ENCODE peak calls at places on chromosomes 5 and 9, in ten cellular contexts. T, L, G, E, W, H, D, O, U and Z are unnamed samples.

GRCh38 chr5:61744690-61745619 is 412.9 kb downstream of the ZSWIM6 start:
- DNase-seq in W (no peak), U (no peak), E (no peak), L (no peak), H (no peak), O (no peak), G (no peak), D (no peak), T (no peak), Z (no peak)

GRCh38 chr5:120789918-120790714 is 326.0 kb downstream of the PRR16 start:
- DNase-seq in D (peak), T (no peak), O (no peak), L (no peak), W (no peak), E (no peak), G (no peak), H (no peak), U (no peak), Z (no peak)

GRCh38 chr9:136058152-136058483 is 37.0 kb downstream of the NACC2 start:
- DNase-seq in E (no peak), D (no peak), O (no peak), T (no peak), G (no peak), U (no peak), L (no peak), W (no peak), H (no peak), Z (no peak)

GRCh38 chr5:157502143-157502647 is 42.2 kb downstream of the NIPAL4 start:
- DNase-seq in E (no peak), T (no peak), H (no peak), D (no peak), L (no peak), O (peak), G (no peak), W (no peak), U (no peak), Z (no peak)

GRCh38 chr5:141875795-141876627 is 2.2 kb downstream of the PCDH1 start:
- DNase-seq in G (peak), O (no peak), W (no peak), E (no peak), H (no peak), U (no peak), L (no peak), T (peak), D (no peak), Z (no peak)

GRCh38 chr9:89746385-89747116 is 141.7 kb downstream of the GADD45G start:
- DNase-seq in D (peak), W (peak), L (no peak), E (peak), G (no peak), H (no peak), O (no peak), T (no peak), U (peak), Z (no peak)

GRCh38 chr9:86075132-86075807 is 24.1 kb downstream of the GOLM1 start:
- DNase-seq in G (no peak), D (no peak), E (no peak), W (no peak), L (no peak), U (no peak), T (no peak), H (no peak), O (no peak), Z (no peak)

GRCh38 chr9:87570000-87570834 is 72.5 kb downstream of the DAPK1 start:
- DNase-seq in D (no peak), T (no peak), U (no peak), W (no peak), O (peak), E (no peak), H (no peak), G (no peak), L (no peak), Z (no peak)

GRCh38 chr9:84331119-84331791 is 9.3 kb downstream of the SLC28A3 start:
- DNase-seq in E (no peak), D (peak), W (peak), U (peak), T (no peak), G (no peak), L (no peak), O (no peak), H (no peak), Z (no peak)

GRCh38 chr9:124621371-124622328 is 114.5 kb upstream of the NR5A1 start:
- DNase-seq in E (no peak), T (no peak), O (no peak), D (peak), U (peak), W (peak), G (no peak), H (no peak), L (no peak), Z (no peak)

GRCh38 chr5:176812269-176813259 is 2.2 kb downstream of the UNC5A start:
- DNase-seq in E (no peak), D (no peak), W (no peak), L (no peak), T (peak), U (peak), H (no peak), G (peak), O (peak), Z (no peak)

GRCh38 chr9:107890921-107891465 is 401.4 kb upstream of the KLF4 start:
- DNase-seq in H (no peak), T (no peak), L (no peak), U (peak), O (no peak), E (no peak), G (no peak), D (no peak), W (no peak), Z (no peak)

GRCh38 chr9:117552811-117553210 is 138.0 kb upstream of the ASTN2 start:
- DNase-seq in H (no peak), L (no peak), W (no peak), O (no peak), T (no peak), E (no peak), D (no peak), G (no peak), U (no peak), Z (no peak)

GRCh38 chr5:107290780-107291398 is 379.8 kb downstream of the EFNA5 start:
- DNase-seq in W (no peak), G (no peak), U (no peak), D (no peak), L (no peak), O (no peak), E (no peak), T (no peak), H (no peak), Z (no peak)

GRCh38 chr9:114263853-114264510 is 58.9 kb upstream of the ORM1 start:
- DNase-seq in D (no peak), T (peak), H (no peak), W (no peak), E (no peak), G (peak), U (no peak), L (no peak), O (no peak), Z (no peak)

GRCh38 chr9:4721736-4722135 is 19.3 kb downstream of the AK3 start:
- DNase-seq in H (no peak), T (no peak), O (no peak), L (no peak), D (no peak), G (no peak), E (no peak), U (no peak), W (no peak), Z (no peak)

GRCh38 chr5:125129151-125129806 is 382.8 kb upstream of the ZNF608 start:
- DNase-seq in E (no peak), L (no peak), O (no peak), G (no peak), H (no peak), D (no peak), T (no peak), W (peak), U (no peak), Z (no peak)

GRCh38 chr9:1005043-1005667 is 28.7 kb downstream of the DMRT3 start:
- DNase-seq in G (peak), D (peak), E (no peak), O (peak), L (no peak), T (no peak), U (peak), H (no peak), W (peak), Z (peak)

GRCh38 chr5:71836547-71837112 is 117.6 kb downstream of the CARTPT start:
- DNase-seq in D (no peak), G (no peak), O (no peak), L (no peak), E (no peak), H (no peak), U (peak), W (no peak), T (no peak), Z (no peak)

GRCh38 chr9:104232781-104233341 is 138.8 kb downstream of the SMC2 start:
- DNase-seq in G (no peak), O (no peak), W (no peak), E (no peak), T (no peak), H (no peak), L (no peak), U (peak), D (peak), Z (no peak)

GRCh38 chr5:181203842-181204560 is 995 bp downstream of the TRIM7 start:
- DNase-seq in L (no peak), G (no peak), T (peak), U (no peak), O (peak), E (no peak), W (no peak), D (no peak), H (no peak), Z (no peak)

GRCh38 chr5:120375248-120375647 is 88.9 kb upstream of the PRR16 start:
- DNase-seq in T (no peak), D (peak), O (no peak), E (no peak), W (no peak), H (no peak), L (no peak), U (peak), G (no peak), Z (no peak)

GRCh38 chr5:1847056-1847455 is 35.7 kb downstream of the IRX4 start:
- DNase-seq in T (no peak), U (no peak), W (no peak), H (peak), E (no peak), D (no peak), G (no peak), O (no peak), L (no peak), Z (no peak)

GRCh38 chr9:129497837-129498450 is 123.0 kb downstream of the C9orf50 start:
- DNase-seq in E (peak), D (no peak), H (no peak), U (no peak), T (no peak), G (no peak), W (no peak), L (no peak), O (peak), Z (no peak)

GRCh38 chr9:112059145-112059979 is 115.7 kb downstream of the SUSD1 start:
- DNase-seq in D (peak), U (peak), E (no peak), G (no peak), H (peak), T (no peak), O (no peak), W (peak), L (no peak), Z (no peak)

GRCh38 chr5:5421149-5421960 is 1.1 kb upstream of the ICE1 start:
- DNase-seq in D (peak), O (no peak), T (peak), U (no peak), L (no peak), E (no peak), H (no peak), W (no peak), G (no peak), Z (no peak)

DNA sequence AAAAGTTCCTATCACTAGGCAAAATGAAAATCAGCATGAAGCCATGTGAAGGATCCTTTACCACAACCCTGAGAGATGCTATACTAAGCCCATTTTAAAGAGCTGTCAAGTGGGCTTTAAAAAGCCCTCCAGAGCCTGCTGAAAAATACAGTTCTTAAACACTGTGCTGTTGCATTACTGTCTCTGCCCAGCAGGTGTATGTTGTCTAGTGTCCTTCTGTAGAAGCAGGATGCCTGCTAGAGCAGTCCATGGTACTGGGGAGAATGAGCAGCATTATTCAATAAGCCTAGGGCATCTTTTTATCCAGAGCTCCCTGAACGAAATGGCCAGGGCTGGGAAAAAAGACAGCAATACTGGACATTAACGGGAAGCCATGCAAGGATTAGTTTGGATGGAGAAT is 126.2 kb upstream of the PLCXD3 start:
- DNase-seq in H (no peak), U (peak), W (peak), O (peak), G (peak), E (no peak), L (no peak), T (peak), D (peak), Z (no peak)
- TF ChIP-seq CTCF in H (peak), U (peak), W (no peak), O (no peak), G (peak), E (no peak), L (no peak), T (peak), D (peak), Z (peak)

DNA sequence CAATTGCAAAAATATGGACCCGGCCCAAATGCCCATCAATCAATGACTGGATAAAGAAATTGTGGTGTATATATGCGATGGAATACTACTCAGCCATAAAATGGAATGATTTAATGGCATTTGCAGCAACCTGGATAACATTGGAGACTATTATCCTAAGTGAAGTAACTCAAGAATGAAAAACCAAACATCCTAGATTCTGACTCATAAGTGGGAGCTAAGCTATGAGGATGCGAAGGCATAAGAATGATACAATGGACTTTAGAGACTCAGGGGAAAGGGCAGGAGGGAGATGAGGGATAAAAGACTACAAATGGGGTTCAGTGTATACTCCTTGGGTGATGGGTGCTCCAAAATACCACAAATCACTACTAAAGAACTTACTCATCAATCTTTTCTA is 247.6 kb upstream of the FBXL7 start:
- DNase-seq in L (no peak), H (no peak), D (no peak), G (no peak), E (no peak), O (no peak), T (no peak), U (no peak), W (no peak), Z (no peak)
- TF ChIP-seq CTCF in L (no peak), H (no peak), D (no peak), G (no peak), E (no peak), O (no peak), T (no peak), U (no peak), W (no peak), Z (no peak)

GRCh38 chr9:77455312-77455927 is 192.7 kb downstream of the GNA14 start:
- DNase-seq in L (peak), D (no peak), W (no peak), T (no peak), U (peak), G (no peak), H (no peak), E (no peak), O (peak), Z (no peak)
- TF ChIP-seq CTCF in L (peak), D (peak), W (no peak), T (no peak), U (peak), G (peak), H (peak), E (no peak), O (peak), Z (peak)

DNA sequence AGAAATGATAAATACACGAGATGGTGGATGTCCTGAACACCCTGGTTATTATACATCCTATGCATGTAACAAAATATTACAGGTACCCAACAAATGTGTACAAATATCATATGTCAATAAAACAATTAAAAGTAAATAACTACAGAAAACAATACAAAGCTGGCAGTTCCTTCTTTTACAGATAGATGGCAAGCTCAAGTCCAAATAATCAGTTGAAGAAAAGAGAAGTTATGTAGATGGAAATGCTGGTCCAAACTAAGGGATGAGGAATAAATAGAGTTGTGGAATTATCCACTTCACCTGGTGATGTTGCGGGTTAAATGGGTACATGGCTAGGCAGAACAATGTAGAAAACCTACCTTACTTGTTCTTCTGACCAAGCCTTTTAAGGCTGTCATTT is 79.4 kb downstream of the PALM2AKAP2 start:
- DNase-seq in T (no peak), D (no peak), W (no peak), U (no peak), O (no peak), G (no peak), H (no peak), L (no peak), E (no peak), Z (no peak)
- TF ChIP-seq CTCF in T (no peak), D (peak), W (peak), U (peak), O (no peak), G (peak), H (peak), L (no peak), E (no peak), Z (peak)

GRCh38 chr5:172984244-172984953 is 828 bp downstream of the ATP6V0E1 start:
- DNase-seq in H (peak), U (peak), G (peak), E (peak), L (peak), W (peak), O (peak), D (peak), T (peak), Z (peak)
- TF ChIP-seq CTCF in H (peak), U (peak), G (peak), E (no peak), L (peak), W (peak), O (peak), D (peak), T (no peak), Z (no peak)

DNA sequence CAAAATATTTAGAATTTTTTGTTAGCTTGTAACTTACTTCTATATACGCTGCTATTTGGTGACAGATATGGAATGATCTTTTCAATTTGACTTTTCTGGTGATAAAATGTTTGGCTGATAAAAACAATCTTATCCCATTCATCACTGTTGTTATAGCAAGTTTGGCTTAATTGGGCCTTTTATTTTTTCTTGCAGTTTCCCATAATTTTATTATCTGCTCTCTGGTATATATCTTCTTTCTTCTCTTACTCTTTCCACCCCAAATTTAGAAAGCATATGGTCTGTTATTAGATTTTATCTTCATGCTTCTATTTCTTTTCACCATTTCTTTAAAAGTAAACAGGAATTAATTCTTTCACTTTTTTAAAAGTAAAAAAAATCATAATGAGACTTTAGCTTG is 474.4 kb downstream of the TLE1 start:
- DNase-seq in W (no peak), G (no peak), L (no peak), H (no peak), D (no peak), U (no peak), O (no peak), T (no peak), E (no peak), Z (no peak)
- TF ChIP-seq CTCF in W (no peak), G (no peak), L (no peak), H (no peak), D (no peak), U (no peak), O (no peak), T (no peak), E (no peak), Z (no peak)

DNA sequence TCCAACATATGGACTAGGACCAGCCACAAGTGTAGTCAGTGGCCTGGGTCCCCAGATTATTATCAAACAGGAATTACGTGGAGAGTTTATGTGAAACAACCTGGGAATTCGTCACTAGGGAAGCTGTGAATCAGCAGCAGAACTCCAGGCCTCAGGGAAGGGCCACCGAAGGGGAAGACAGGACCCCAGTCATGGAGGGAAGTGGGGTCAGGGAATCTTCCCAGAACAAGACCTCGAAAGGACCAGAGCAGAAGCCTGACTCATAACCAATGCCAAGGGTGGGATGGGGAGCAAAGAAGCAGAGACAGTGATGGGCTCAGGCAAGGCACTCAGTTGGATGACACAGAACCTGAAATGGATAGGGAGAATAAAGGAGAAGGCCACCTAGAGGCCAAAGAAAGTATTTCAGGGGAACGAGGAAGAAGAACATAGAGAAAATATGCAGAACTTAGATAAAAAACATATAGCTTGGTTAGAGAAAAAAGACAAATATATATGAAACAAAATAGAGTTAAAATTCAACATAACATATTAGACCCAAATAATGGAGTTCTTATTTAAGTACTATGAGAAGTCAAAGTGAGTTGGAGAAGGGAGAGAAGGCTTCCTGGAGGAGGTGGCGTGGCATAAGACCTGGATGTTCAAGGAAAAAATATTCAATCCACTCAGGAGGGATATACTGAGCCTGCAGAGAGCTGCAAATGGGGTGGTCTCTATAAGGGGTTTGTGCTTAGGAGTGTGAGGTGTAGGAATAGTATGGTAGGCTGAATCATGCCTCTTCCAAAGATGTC is 66.7 kb upstream of the CAST start:
- DNase-seq in L (no peak), U (peak), G (no peak), W (no peak), O (peak), H (no peak), T (no peak), D (no peak), E (no peak), Z (no peak)
- TF ChIP-seq CTCF in L (peak), U (peak), G (peak), W (peak), O (no peak), H (peak), T (peak), D (peak), E (no peak), Z (peak)